ENCODE peak calls at places on chromosomes 12 and 14, in five cellular contexts. E is choroid plexus epithelial cell, R is AG04450, I is cardiac fibroblast, W is CD14-positive monocyte. N is an unnamed sample.

GRCh38 chr14:53840444-53840843 is 116.2 kb downstream of the BMP4 start:
- DNase-seq in E (peak), R (no peak), I (peak), W (no peak), N (no peak)

GRCh38 chr14:95197498-95198010 is 40.2 kb upstream of the DICER1 start:
- DNase-seq in E (no peak), R (no peak), I (no peak), W (no peak), N (no peak)

GRCh38 chr14:21044106-21044618 is 2.0 kb downstream of the RNASE7 start:
- DNase-seq in E (no peak), R (no peak), I (no peak), W (no peak), N (no peak)

GRCh38 chr14:52949711-52950409 is 990 bp downstream of the FERMT2 start:
- DNase-seq in E (peak), R (no peak), I (peak), W (no peak), N (no peak)

GRCh38 chr12:94198872-94199271 is 50.5 kb downstream of the PLXNC1 start:
- DNase-seq in E (no peak), R (no peak), I (no peak), W (no peak), N (no peak)

GRCh38 chr14:99768381-99768780 is 24.8 kb upstream of the EML1 start:
- DNase-seq in E (no peak), R (no peak), I (no peak), W (no peak), N (no peak)

GRCh38 chr12:12072064-12072760 is 1.5 kb downstream of the BCL2L14 start:
- DNase-seq in E (no peak), R (no peak), I (no peak), W (no peak), N (no peak)

GRCh38 chr12:106984588-106985137 is 2.3 kb downstream of the MTERF2 start:
- DNase-seq in E (no peak), R (no peak), I (no peak), W (no peak), N (no peak)

GRCh38 chr12:44078273-44078672 is 242.4 kb downstream of the TMEM117 start:
- DNase-seq in E (no peak), R (no peak), I (no peak), W (no peak), N (no peak)

GRCh38 chr12:98385636-98386035 is 129.8 kb upstream of the TMPO start:
- DNase-seq in E (no peak), R (no peak), I (no peak), W (no peak), N (no peak)

GRCh38 chr12:132557291-132557968 is 53.0 kb downstream of the LRCOL1 start:
- DNase-seq in E (no peak), R (no peak), I (no peak), W (no peak), N (no peak)

GRCh38 chr12:132555686-132556085 is 54.7 kb downstream of the LRCOL1 start:
- DNase-seq in E (no peak), R (no peak), I (no peak), W (no peak), N (no peak)

GRCh38 chr12:132556801-132557200 is 53.6 kb downstream of the LRCOL1 start:
- DNase-seq in E (no peak), R (no peak), I (no peak), W (no peak), N (no peak)

GRCh38 chr12:132556216-132556615 is 54.2 kb downstream of the LRCOL1 start:
- DNase-seq in E (no peak), R (no peak), I (no peak), W (no peak), N (no peak)

GRCh38 chr12:132554857-132555630 is 55.3 kb downstream of the LRCOL1 start:
- DNase-seq in E (peak), R (no peak), I (no peak), W (no peak), N (peak)
- TF ChIP-seq CTCF in E (peak), R (peak), I (peak), W (no peak), N (peak)

DNA sequence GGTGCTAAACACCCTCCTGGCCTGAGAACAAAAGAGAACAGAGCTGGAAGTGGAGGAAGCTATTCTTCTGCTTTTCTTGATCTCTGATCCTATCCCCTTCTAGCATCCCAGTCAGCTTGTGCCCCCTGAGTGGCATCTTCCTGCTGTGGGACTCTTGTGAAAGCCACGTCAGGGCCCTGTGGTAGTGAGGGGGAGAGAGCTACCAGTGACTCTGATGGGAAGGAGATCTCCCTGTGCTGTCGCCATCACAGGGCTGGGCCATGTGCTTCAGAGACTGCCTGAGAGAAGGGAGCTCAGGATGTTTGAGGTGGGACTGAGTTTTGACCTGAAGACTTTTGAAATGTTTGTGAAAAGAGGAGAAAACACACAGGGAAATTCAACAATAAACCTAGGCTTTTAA is 107.6 kb upstream of the FUT8 start:
- DNase-seq in E (no peak), R (no peak), I (no peak), W (no peak), N (no peak)
- TF ChIP-seq CTCF in E (no peak), R (no peak), I (no peak), W (no peak), N (no peak)

GRCh38 chr14:74563233-74563585 is 48.8 kb downstream of the LTBP2 start:
- DNase-seq in E (peak), R (no peak), I (peak), W (no peak), N (no peak)
- TF ChIP-seq CTCF in E (no peak), R (peak), I (no peak), W (no peak), N (no peak)

DNA sequence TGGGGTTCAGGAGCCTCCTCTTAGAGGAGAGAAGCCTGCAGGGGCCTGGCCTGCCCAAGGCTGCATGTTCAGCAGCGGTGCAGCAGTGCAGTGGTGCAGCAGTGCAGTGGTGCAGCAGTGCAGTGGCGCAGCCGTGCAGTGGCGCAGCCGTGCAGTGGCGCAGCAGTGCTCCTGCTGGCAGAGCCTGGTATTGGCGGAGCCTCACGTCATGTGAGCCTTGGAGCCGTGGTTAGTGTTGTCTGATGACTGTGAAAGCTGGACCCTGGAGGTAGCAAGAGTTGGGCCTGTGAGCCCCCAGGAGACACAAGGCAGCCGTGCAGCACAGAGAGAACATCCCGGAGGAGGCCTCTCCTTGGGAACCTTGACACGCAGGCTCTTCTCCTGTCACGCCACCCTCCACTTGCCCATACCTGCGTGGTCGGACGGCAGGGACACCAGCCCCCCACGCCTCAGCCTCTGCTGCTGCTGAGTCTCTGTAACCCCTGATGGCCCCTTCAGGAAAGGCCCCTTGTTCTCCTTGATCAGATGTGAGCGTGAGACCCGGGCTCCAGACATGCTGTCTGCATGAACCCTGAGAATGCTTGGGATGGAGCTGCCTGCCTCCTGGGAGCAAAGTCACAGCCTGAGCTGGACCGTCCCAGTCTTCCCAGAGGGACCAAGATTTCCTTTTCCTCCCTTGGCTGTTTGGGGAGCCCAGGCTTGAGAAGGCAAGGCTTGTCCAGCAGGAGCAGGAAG is 193.7 kb downstream of the KIF26A start:
- DNase-seq in E (no peak), R (no peak), I (no peak), W (no peak), N (no peak)
- TF ChIP-seq CTCF in E (no peak), R (no peak), I (no peak), W (no peak), N (no peak)

DNA sequence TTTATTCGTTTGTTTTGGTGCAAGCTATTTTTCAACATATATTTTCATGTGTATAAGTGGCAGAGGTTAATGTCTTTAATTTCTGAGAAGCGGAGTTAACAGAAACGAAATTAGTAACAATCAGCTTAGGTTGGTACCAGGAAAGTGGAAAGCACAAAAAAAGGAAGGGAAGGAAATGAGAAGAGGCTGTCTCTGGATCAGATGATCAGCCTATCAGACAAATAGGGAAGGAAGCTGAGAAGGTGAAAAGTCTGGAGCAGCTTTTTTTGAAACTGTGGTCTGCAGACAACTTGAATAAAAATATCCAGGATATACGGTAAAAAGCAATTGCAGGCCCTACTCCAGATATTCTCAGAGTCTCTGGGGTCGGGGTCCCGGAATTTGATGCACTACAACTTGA is 265.0 kb downstream of the SSPN start:
- DNase-seq in E (no peak), R (no peak), I (no peak), W (no peak), N (no peak)
- TF ChIP-seq CTCF in E (no peak), R (no peak), I (no peak), W (no peak), N (no peak)

DNA sequence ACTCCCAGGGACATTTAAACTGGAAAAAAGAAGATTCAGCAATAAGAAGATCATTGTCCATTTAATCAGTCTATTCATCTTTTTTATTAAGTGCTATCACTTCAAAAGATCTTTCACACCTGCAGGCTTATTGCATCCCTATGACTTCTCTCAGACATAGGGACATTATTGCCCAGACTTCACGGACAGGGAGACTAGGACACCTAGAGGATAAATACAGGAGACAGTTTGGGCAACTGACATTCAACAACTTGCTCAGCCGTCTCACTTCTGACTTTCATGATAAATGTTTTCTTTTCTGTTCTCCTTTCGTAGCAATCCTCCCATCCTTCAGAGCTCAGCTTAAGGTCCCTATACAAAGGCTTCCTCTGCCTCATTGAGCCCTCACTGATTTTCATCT is 84.3 kb downstream of the TMEM30B start:
- DNase-seq in E (peak), R (no peak), I (peak), W (no peak), N (no peak)
- TF ChIP-seq CTCF in E (peak), R (no peak), I (no peak), W (no peak), N (no peak)

N was measured in endothelial cell.